ENCODE peak calls at places on chromosomes 3 and 15, in five cellular contexts. N is stimulated activated CD8-positive, alpha-beta memory T cell treated with anti-CD3 and anti-CD28 coated beads, Interleukin-2, amount 100 ng/mL, for 1 hour; M is activated naive CD4-positive, alpha-beta T cell treated with Interleukin-2 at 50 U/mL for 16 hours; I is HT1080; H is HTR-8/SVneo. F is an unnamed sample.

GRCh38 chr15:32132850-32133249 is 102.5 kb downstream of the CHRNA7 start:
- DNase-seq in N (no peak), M (no peak), I (no peak), H (no peak), F (no peak)

GRCh38 chr3:141707741-141708203 is 30.3 kb upstream of the RNF7 start:
- DNase-seq in N (no peak), M (no peak), I (peak; percentile 78), H (peak; percentile 38), F (peak; percentile 15)

GRCh38 chr3:170840291-170840859 is 29.6 kb downstream of the RPL22L1 start:
- DNase-seq in N (no peak), M (no peak), I (no peak), H (no peak), F (no peak)

GRCh38 chr3:23992051-23992628 is 47.1 kb downstream of the NR1D2 start:
- DNase-seq in N (no peak), M (no peak), I (peak; percentile 63), H (no peak), F (peak; percentile 14)

GRCh38 chr3:127970966-127971592 is 56.0 kb downstream of the KBTBD12 start:
- DNase-seq in N (no peak), M (no peak), I (peak; percentile 71), H (peak; percentile 45), F (peak; percentile 66)

GRCh38 chr3:146246493-146246892 is 4.4 kb downstream of the PLSCR4 start:
- DNase-seq in N (no peak), M (no peak), I (no peak), H (no peak), F (no peak)

GRCh38 chr3:160622263-160623045 is 54.5 kb upstream of the ARL14 start:
- DNase-seq in N (no peak), M (no peak), I (no peak), H (no peak), F (no peak)

GRCh38 chr3:106025151-106025722 is 156.4 kb upstream of the CBLB start:
- DNase-seq in N (no peak), M (no peak), I (no peak), H (no peak), F (peak; percentile 40)

GRCh38 chr3:114850913-114851312 is 296.2 kb downstream of the ZBTB20 start:
- DNase-seq in N (no peak), M (no peak), I (peak; percentile 26), H (no peak), F (no peak)

GRCh38 chr3:170528731-170529130 is 57.1 kb downstream of the SLC7A14 start:
- DNase-seq in N (no peak), M (no peak), I (no peak), H (no peak), F (no peak)

GRCh38 chr15:75573001-75573400 is 6.1 kb downstream of the PTPN9 start:
- DNase-seq in N (no peak), M (no peak), I (no peak), H (no peak), F (peak; percentile 28)

GRCh38 chr3:180656406-180656805 is 22.9 kb downstream of the CCDC39 start:
- DNase-seq in N (no peak), M (no peak), I (no peak), H (no peak), F (no peak)

GRCh38 chr3:160450846-160451245 is 1.3 kb upstream of the TRIM59 start:
- DNase-seq in N (no peak), M (no peak), I (peak; percentile 55), H (peak; percentile 51), F (peak; percentile 60)

GRCh38 chr3:186189492-186189891 is 80.6 kb upstream of the ETV5 start:
- DNase-seq in N (no peak), M (no peak), I (no peak), H (no peak), F (no peak)

GRCh38 chr3:155555479-155556065 is 189.3 kb downstream of the PLCH1 start:
- DNase-seq in N (no peak), M (no peak), I (no peak), H (no peak), F (no peak)

GRCh38 chr15:77898811-77899730 is 178.4 kb downstream of the TBC1D2B start:
- DNase-seq in N (no peak), M (no peak), I (peak; percentile 14), H (no peak), F (no peak)

GRCh38 chr15:40047413-40048154 is 8.6 kb upstream of the SRP14 start:
- DNase-seq in N (no peak), M (peak; percentile 60), I (peak; percentile 88), H (no peak), F (peak; percentile 82)

GRCh38 chr15:89442671-89443307 is 53.6 kb downstream of the RHCG start:
- DNase-seq in N (no peak), M (peak; percentile 22), I (peak; percentile 32), H (peak; percentile 69), F (peak; percentile 77)

GRCh38 chr3:172333692-172334457 is 114.4 kb downstream of the GHSR start:
- DNase-seq in N (no peak), M (no peak), I (no peak), H (no peak), F (no peak)

GRCh38 chr3:188400494-188401243 is 246.7 kb downstream of the LPP start:
- DNase-seq in N (no peak), M (no peak), I (no peak), H (no peak), F (no peak)

GRCh38 chr3:13524979-13525669 is 23.8 kb upstream of the FBLN2 start:
- DNase-seq in N (no peak), M (no peak), I (no peak), H (no peak), F (no peak)

GRCh38 chr15:31352283-31352880 is 25.7 kb downstream of the KLF13 start:
- DNase-seq in N (no peak), M (no peak), I (no peak), H (no peak), F (no peak)

GRCh38 chr15:101146118-101146702 is 105.6 kb downstream of the CHSY1 start:
- DNase-seq in N (no peak), M (no peak), I (no peak), H (no peak), F (no peak)

GRCh38 chr3:123444023-123444422 is 4.9 kb downstream of the ADCY5 start:
- DNase-seq in N (no peak), M (no peak), I (no peak), H (no peak), F (no peak)

GRCh38 chr3:194351952-194352536 is 916 bp upstream of the CPN2 start:
- DNase-seq in N (no peak), M (no peak), I (no peak), H (no peak), F (no peak)

GRCh38 chr3:129228891-129229585 is 20.4 kb upstream of the COPG1 start:
- DNase-seq in N (no peak), M (no peak), I (peak; percentile 96), H (peak; percentile 29), F (peak; percentile 85)

GRCh38 chr3:38138347-38139190 is at the start of gene MYD88:
- DNase-seq in N (peak; percentile 72), M (peak; percentile 86), I (no peak), H (no peak), F (peak; percentile 62)

GRCh38 chr15:82540055-82540983 is at the start of gene RPS17:
- DNase-seq in N (peak; percentile 99), M (peak; percentile 98), I (peak; percentile 95), H (peak; percentile 95), F (peak; percentile 96)

GRCh38 chr15:66129561-66129960 is 124.0 kb downstream of the MEGF11 start:
- DNase-seq in N (no peak), M (no peak), I (no peak), H (no peak), F (no peak)

GRCh38 chr15:100901702-100902435 is 17.3 kb upstream of the LRRK1 start:
- DNase-seq in N (no peak), M (no peak), I (no peak), H (no peak), F (no peak)

GRCh38 chr3:177758131-177758530 is 560.8 kb upstream of the TBL1XR1 start:
- DNase-seq in N (no peak), M (no peak), I (no peak), H (no peak), F (no peak)

F was measured in PC-3.